ENCODE peak calls at places on chromosomes 6 and 20, in six cellular contexts. K is H9, L is mesenchymal stem cell, W is neuronal stem cell, Q is IMR-90, X is H1. M is an unnamed sample.
A peak's percentile ranks its signal among the peaks of the same experiment; 100 is the strongest.

GRCh38 chr20:50274570-50275430 is 84.2 kb downstream of the CEBPB start:
- DNase-seq in X (no peak), K (no peak), L (no peak), Q (no peak), W (no peak), M (peak; percentile 46)

GRCh38 chr6:162582381-162582780 is 145.2 kb downstream of the PRKN start:
- DNase-seq in Q (no peak), L (no peak), X (no peak), W (no peak), K (no peak), M (no peak)

GRCh38 chr6:100229512-100229911 is 235.2 kb downstream of the SIM1 start:
- DNase-seq in K (no peak), Q (no peak), W (no peak), L (no peak), X (no peak), M (no peak)

GRCh38 chr6:136471372-136471771 is 78.8 kb downstream of the MAP7 start:
- DNase-seq in K (no peak), Q (peak; percentile 1), X (no peak), L (no peak), W (no peak), M (no peak)

GRCh38 chr20:17542993-17543412 is 11.8 kb upstream of the BFSP1 start:
- DNase-seq in X (no peak), L (peak; percentile 13), K (no peak), W (no peak), Q (peak; percentile 83), M (no peak)

GRCh38 chr20:51220293-51220706 is 197.4 kb upstream of the KCNG1 start:
- DNase-seq in Q (no peak), K (peak; percentile 76), W (no peak), X (peak; percentile 93), L (no peak), M (peak; percentile 26)

GRCh38 chr6:156175971-156176421 is 601.2 kb upstream of the ARID1B start:
- DNase-seq in X (peak; percentile 57), K (peak; percentile 76), W (peak; percentile 59), Q (no peak), L (peak; percentile 3), M (no peak)

GRCh38 chr6:123888779-123889513 is 85.3 kb downstream of the NKAIN2 start:
- DNase-seq in K (no peak), Q (no peak), L (peak; percentile 13), W (no peak), X (no peak), M (peak; percentile 3)

GRCh38 chr6:107060704-107061103 is 32.7 kb downstream of the MTRES1 start:
- DNase-seq in W (no peak), Q (no peak), X (no peak), L (no peak), K (no peak), M (no peak)
- H3K4ac ChIP-seq in W (no peak overlapping the region), Q (no peak overlapping the region), X (no peak overlapping the region), L (no peak overlapping the region), K (no peak overlapping the region), M (no peak overlapping the region)

GRCh38 chr6:144264270-144265060 is 20.7 kb upstream of the UTRN start:
- DNase-seq in Q (peak; percentile 90), L (peak; percentile 89), X (no peak), K (peak; percentile 57), W (no peak), M (peak; percentile 97)
- H2BK120ac ChIP-seq in Q (peak overlapping the region; percentile 93), L (peak overlapping the region; percentile 64), X (peak overlapping the region; percentile 73), K (no peak overlapping the region), W (no peak overlapping the region), M (peak overlapping the region; percentile 93)

GRCh38 chr20:24468401-24469115 is 871 bp upstream of the SYNDIG1 start:
- DNase-seq in Q (no peak), W (no peak), K (no peak), L (no peak), X (no peak), M (no peak)
- H2AFZ ChIP-seq in Q (no peak overlapping the region), W (peak overlapping the region; percentile 71), K (no peak overlapping the region), L (no peak overlapping the region), X (no peak overlapping the region), M (no peak overlapping the region)

GRCh38 chr20:6828794-6829423 is 61.4 kb downstream of the BMP2 start:
- DNase-seq in Q (peak; percentile 43), L (peak; percentile 61), X (peak; percentile 69), K (peak; percentile 46), W (peak; percentile 67), M (peak; percentile 71)

GRCh38 chr20:6831461-6831860 is 64.0 kb downstream of the BMP2 start:
- DNase-seq in X (no peak), Q (no peak), W (no peak), K (no peak), L (no peak), M (no peak)

GRCh38 chr20:6827472-6827871 is 60.0 kb downstream of the BMP2 start:
- DNase-seq in L (no peak), W (no peak), K (no peak), Q (no peak), X (no peak), M (no peak)

GRCh38 chr20:6832811-6833210 is 65.3 kb downstream of the BMP2 start:
- DNase-seq in L (no peak), K (no peak), Q (no peak), X (no peak), W (no peak), M (no peak)

GRCh38 chr20:6829510-6830116 is 62.1 kb downstream of the BMP2 start:
- DNase-seq in W (no peak), Q (peak; percentile 1), L (no peak), X (no peak), K (no peak), M (no peak)
- H3K4ac ChIP-seq in W (no peak overlapping the region), Q (no peak overlapping the region), L (no peak overlapping the region), X (no peak overlapping the region), K (no peak overlapping the region), M (no peak overlapping the region)

DNA sequence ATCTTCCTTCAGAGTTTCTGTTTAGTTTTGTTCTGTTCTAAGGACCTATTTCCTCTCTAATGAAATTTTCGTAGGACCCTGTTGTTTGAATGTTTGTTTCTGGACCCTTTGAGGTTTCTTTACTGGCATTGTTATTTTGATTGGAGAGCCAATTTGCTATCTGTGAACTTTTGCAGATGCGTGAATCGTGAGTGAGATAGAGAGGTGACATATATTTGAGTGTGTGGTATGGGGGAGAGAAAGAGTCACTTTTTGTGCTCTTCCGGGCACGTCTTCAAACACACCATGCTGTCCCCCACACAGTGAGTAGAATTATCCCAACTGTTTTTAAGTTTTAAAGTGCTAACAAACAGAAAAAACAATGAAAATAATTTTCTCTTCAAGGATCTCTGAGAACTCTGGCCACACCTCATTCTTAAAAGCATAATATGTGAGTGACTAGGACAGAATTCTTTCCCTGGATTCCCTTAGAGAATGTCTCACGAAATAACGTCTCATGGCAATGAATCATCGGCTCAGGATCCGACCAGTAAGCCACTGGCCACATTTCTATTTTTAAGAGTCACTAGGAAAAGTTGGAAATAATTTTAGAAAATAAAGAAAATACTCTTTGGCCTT is 235.6 kb upstream of the ZNF217 start:
- DNase-seq in K (no peak), W (no peak), X (no peak), L (peak; percentile 95), Q (peak; percentile 97), M (peak; percentile 71)
- H2BK120ac ChIP-seq in K (no peak overlapping the region), W (no peak overlapping the region), X (peak overlapping the region; percentile 45), L (peak overlapping the region; percentile 80), Q (peak overlapping the region; percentile 97), M (peak overlapping the region; percentile 97)

GRCh38 chr6:32218167-32218566 is 5.7 kb downstream of the NOTCH4 start:
- DNase-seq in L (no peak), Q (no peak), X (no peak), K (no peak), W (no peak), M (no peak)
- H2AFZ ChIP-seq in L (no peak overlapping the region), Q (no peak overlapping the region), X (no peak overlapping the region), K (no peak overlapping the region), W (no peak overlapping the region), M (no peak overlapping the region)

DNA sequence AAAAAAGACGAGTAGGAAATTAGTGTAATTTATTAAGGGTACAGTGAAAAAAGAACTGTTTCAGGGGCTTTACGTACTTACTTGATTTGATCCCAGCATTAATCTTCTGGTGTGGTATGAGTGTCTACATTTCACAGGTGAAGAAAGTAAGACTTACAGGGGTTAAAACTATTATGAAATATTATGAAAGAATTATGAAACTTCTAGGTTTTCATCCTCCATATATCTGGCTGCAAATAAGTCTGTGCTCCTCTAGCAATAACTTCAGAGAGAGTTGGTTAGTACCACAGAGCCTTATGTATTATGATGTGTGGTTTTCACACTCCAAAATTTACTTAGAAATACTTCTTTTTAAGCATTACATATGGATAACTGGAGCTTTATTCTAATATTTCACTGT is 41.9 kb downstream of the ZFAND3 start:
- DNase-seq in X (no peak), W (no peak), L (no peak), K (no peak), Q (no peak), M (no peak)
- H3K4ac ChIP-seq in X (no peak overlapping the region), W (no peak overlapping the region), L (no peak overlapping the region), K (no peak overlapping the region), Q (no peak overlapping the region), M (no peak overlapping the region)